ENCODE peak calls at places on chromosomes 2 and 18, in five cellular contexts. S is GM10248; K is cerebellar cortex; M is HT-29; L is activated CD8-positive, alpha-beta memory T cell treated with anti-CD3 and anti-CD28 coated beads, Interleukin-2, amount 10 ng/mL, durations not matched to agents 7 days and 5 days. R is an unnamed sample.

GRCh38 chr2:47072018-47072691 is 83.0 kb downstream of the STPG4 start:
- DNase-seq in S (no peak), K (peak), M (peak), L (no peak), R (no peak)

GRCh38 chr2:168801961-168802824 is at the start of gene NOSTRIN:
- DNase-seq in S (no peak), K (no peak), M (peak), L (no peak), R (peak)

GRCh38 chr2:19312949-19313348 is 45.5 kb downstream of the OSR1 start:
- DNase-seq in S (peak), K (peak), M (peak), L (no peak), R (peak)

GRCh38 chr2:127623388-127624320 is 22.3 kb upstream of the GPR17 start:
- DNase-seq in S (no peak), K (no peak), M (no peak), L (no peak), R (peak)

GRCh38 chr18:49431563-49431962 is 28.9 kb downstream of the DYM start:
- DNase-seq in S (no peak), K (no peak), M (no peak), L (no peak), R (no peak)

GRCh38 chr18:5900249-5900648 is 4.9 kb upstream of the TMEM200C start:
- DNase-seq in S (no peak), K (no peak), M (peak), L (no peak), R (no peak)

GRCh38 chr2:69054431-69054830 is 41.5 kb downstream of the ANTXR1 start:
- DNase-seq in S (peak), K (no peak), M (no peak), L (peak), R (peak)

GRCh38 chr18:24875761-24876160 is 415.3 kb downstream of the HRH4 start:
- DNase-seq in S (no peak), K (no peak), M (no peak), L (no peak), R (no peak)

GRCh38 chr2:45450633-45451032 is 160.4 kb downstream of the SRBD1 start:
- DNase-seq in S (no peak), K (no peak), M (no peak), L (no peak), R (no peak)

GRCh38 chr18:6521804-6522418 is 107.2 kb upstream of the L3MBTL4 start:
- DNase-seq in S (peak), K (no peak), M (peak), L (no peak), R (peak)

GRCh38 chr18:13446581-13447470 is 228.3 kb downstream of the LDLRAD4 start:
- DNase-seq in S (no peak), K (no peak), M (no peak), L (peak), R (peak)

GRCh38 chr2:189702071-189702470 is 27.6 kb downstream of the ANKAR start:
- DNase-seq in S (no peak), K (peak), M (peak), L (no peak), R (peak)

GRCh38 chr2:12261993-12262680 is 454.6 kb upstream of the TRIB2 start:
- DNase-seq in S (no peak), K (peak), M (no peak), L (no peak), R (peak)

GRCh38 chr2:170261566-170261965 is 83.6 kb downstream of the MYO3B start:
- DNase-seq in S (no peak), K (no peak), M (no peak), L (no peak), R (no peak)

GRCh38 chr2:230930149-230930780 is 5.2 kb upstream of the GPR55 start:
- DNase-seq in S (no peak), K (no peak), M (no peak), L (no peak), R (no peak)

GRCh38 chr2:157488877-157489276 is 45.0 kb upstream of the CYTIP start:
- DNase-seq in S (no peak), K (no peak), M (peak), L (no peak), R (no peak)

GRCh38 chr2:109448946-109449788 is 164.6 kb downstream of the SEPTIN10 start:
- DNase-seq in S (no peak), K (peak), M (peak), L (no peak), R (no peak)

GRCh38 chr2:113157897-113158753 is 15.6 kb upstream of the PSD4 start:
- DNase-seq in S (no peak), K (no peak), M (peak), L (peak), R (peak)

GRCh38 chr2:30266051-30266621 is 34.8 kb downstream of the LBH start:
- DNase-seq in S (peak), K (no peak), M (no peak), L (peak), R (peak)

GRCh38 chr2:154556607-154557006 is 141.9 kb upstream of the KCNJ3 start:
- DNase-seq in S (no peak), K (no peak), M (no peak), L (no peak), R (no peak)

GRCh38 chr2:62478093-62478580 is 27.9 kb downstream of the TMEM17 start:
- DNase-seq in S (no peak), K (no peak), M (peak), L (no peak), R (peak)

GRCh38 chr2:241563031-241563507 is 4.5 kb downstream of the BOK start:
- DNase-seq in S (no peak), K (no peak), M (no peak), L (no peak), R (no peak)

GRCh38 chr2:20282916-20283592 is 58.1 kb upstream of the SDC1 start:
- DNase-seq in S (no peak), K (no peak), M (no peak), L (no peak), R (peak)

GRCh38 chr2:142048581-142048980 is 82.2 kb downstream of the LRP1B start:
- DNase-seq in S (no peak), K (no peak), M (no peak), L (no peak), R (no peak)

GRCh38 chr18:21904856-21905255 is 164.3 kb downstream of the MIB1 start:
- DNase-seq in S (no peak), K (no peak), M (no peak), L (no peak), R (peak)

GRCh38 chr2:27638023-27638637 is 9.3 kb downstream of the GPN1 start:
- DNase-seq in S (no peak), K (no peak), M (no peak), L (no peak), R (peak)

GRCh38 chr2:208320686-208321085 is 54.6 kb downstream of the PIKFYVE start:
- DNase-seq in S (peak), K (no peak), M (no peak), L (no peak), R (peak)

GRCh38 chr2:26318950-26319349 is 27.0 kb upstream of the SELENOI start:
- DNase-seq in S (no peak), K (peak), M (no peak), L (no peak), R (no peak)

GRCh38 chr18:69580107-69580506 is 179.4 kb downstream of the DOK6 start:
- DNase-seq in S (peak), K (no peak), M (no peak), L (no peak), R (peak)

GRCh38 chr2:167136876-167137579 is 248.7 kb downstream of the XIRP2 start:
- DNase-seq in S (no peak), K (no peak), M (no peak), L (no peak), R (no peak)

GRCh38 chr2:119438128-119438656 is 6.5 kb downstream of the TMEM37 start:
- DNase-seq in S (no peak), K (no peak), M (no peak), L (no peak), R (no peak)

GRCh38 chr2:204203704-204204103 is 267.1 kb downstream of the ICOS start:
- DNase-seq in S (no peak), K (peak), M (no peak), L (no peak), R (no peak)

GRCh38 chr18:59779979-59780378 is 82.8 kb upstream of the CCBE1 start:
- DNase-seq in S (no peak), K (no peak), M (no peak), L (no peak), R (peak)

GRCh38 chr2:115171751-115172150 is 729.3 kb downstream of the DPP10 start:
- DNase-seq in S (no peak), K (no peak), M (no peak), L (no peak), R (no peak)